ENCODE peak calls at places on chromosomes 11 and 22, in seven cellular contexts. E, C, D, G, O, Z and K are unnamed samples.

GRCh38 chr11:69008774-69009440 is 4.1 kb downstream of the MRGPRF start:
- DNase-seq in E (peak; percentile 46), C (no peak), O (no peak), Z (peak; percentile 91), G (no peak), D (no peak), K (peak; percentile 89)

GRCh38 chr11:41848349-41848748 is 388.9 kb upstream of the LRRC4C start:
- DNase-seq in E (no peak), G (no peak), D (no peak), O (no peak), Z (no peak), C (no peak), K (no peak)

GRCh38 chr11:117870176-117870952 is 6.1 kb downstream of the FXYD6 start:
- DNase-seq in C (peak; percentile 26), O (peak; percentile 62), D (no peak), Z (no peak), G (no peak), E (peak; percentile 28), K (no peak)

GRCh38 chr22:49099496-49100124 is 728.1 kb downstream of the BRD1 start:
- DNase-seq in Z (no peak), D (no peak), E (no peak), G (no peak), C (no peak), O (no peak), K (no peak)

GRCh38 chr11:67504950-67505561 is at the start of gene PITPNM1:
- DNase-seq in C (no peak), D (peak; percentile 49), E (peak; percentile 71), G (peak; percentile 80), O (peak; percentile 33), Z (peak; percentile 71), K (peak; percentile 40)

GRCh38 chr11:128297111-128297651 is 290.2 kb downstream of the ETS1 start:
- DNase-seq in Z (no peak), D (no peak), O (no peak), E (no peak), C (no peak), G (no peak), K (no peak)

GRCh38 chr22:20777420-20778177 is 3.7 kb downstream of the SERPIND1 start:
- DNase-seq in C (no peak), O (no peak), G (no peak), D (no peak), E (peak; percentile 40), Z (peak; percentile 97), K (peak; percentile 67)

GRCh38 chr11:8098879-8099278 is 17.9 kb downstream of the TUB start:
- DNase-seq in D (no peak), G (no peak), E (no peak), Z (no peak), C (no peak), O (no peak), K (no peak)

GRCh38 chr11:72497731-72498130 is 63.4 kb upstream of the CLPB start:
- DNase-seq in C (no peak), E (no peak), G (no peak), O (no peak), D (no peak), Z (no peak), K (no peak)

GRCh38 chr11:114260483-114260882 is 35.7 kb upstream of the NNMT start:
- DNase-seq in Z (no peak), E (no peak), C (no peak), D (no peak), G (no peak), O (no peak), K (no peak)

GRCh38 chr22:16781764-16782329 is 43.4 kb downstream of the XKR3 start:
- DNase-seq in E (no peak), C (no peak), O (no peak), Z (no peak), G (no peak), D (no peak), K (no peak)

GRCh38 chr11:70146895-70147520 is 56.1 kb upstream of the FADD start:
- DNase-seq in C (no peak), O (no peak), E (no peak), Z (no peak), G (no peak), D (no peak), K (no peak)

GRCh38 chr11:75184757-75185156 is 33.9 kb downstream of the SLCO2B1 start:
- DNase-seq in E (no peak), G (no peak), Z (no peak), C (no peak), O (no peak), D (no peak), K (no peak)

GRCh38 chr22:37197451-37198289 is 9.6 kb upstream of the C1QTNF6 start:
- DNase-seq in Z (peak; percentile 84), G (no peak), C (no peak), O (no peak), D (no peak), E (peak; percentile 54), K (peak; percentile 86)

GRCh38 chr11:134288486-134288885 is 12.3 kb downstream of the GLB1L3 start:
- DNase-seq in E (no peak), C (no peak), G (no peak), D (no peak), Z (no peak), O (no peak), K (no peak)

GRCh38 chr11:19660076-19660475 is 52.6 kb upstream of the NAV2 start:
- DNase-seq in D (no peak), C (no peak), Z (peak; percentile 78), O (no peak), E (no peak), G (peak; percentile 53), K (peak; percentile 68)

GRCh38 chr11:14078941-14079522 is 116.5 kb downstream of the SPON1 start:
- DNase-seq in C (no peak), D (no peak), G (no peak), O (no peak), Z (no peak), E (no peak), K (no peak)

GRCh38 chr11:61353109-61354067 is 8.3 kb downstream of the CYB561A3 start:
- DNase-seq in O (no peak), E (no peak), C (no peak), D (no peak), G (no peak), Z (no peak), K (no peak)

GRCh38 chr11:78946945-78947914 is 372.6 kb upstream of the NARS2 start:
- DNase-seq in O (no peak), D (no peak), Z (no peak), G (no peak), E (no peak), C (no peak), K (no peak)

GRCh38 chr11:128420943-128421342 is 166.4 kb downstream of the ETS1 start:
- DNase-seq in O (no peak), G (no peak), Z (no peak), C (no peak), D (no peak), E (no peak), K (no peak)

GRCh38 chr11:26228778-26229177 is 103.2 kb upstream of the ANO3 start:
- DNase-seq in E (no peak), Z (no peak), O (no peak), G (no peak), D (no peak), C (no peak), K (peak; percentile 15)

GRCh38 chr11:72040497-72041363 is 39.6 kb downstream of the NUMA1 start:
- DNase-seq in G (peak; percentile 55), C (peak; percentile 89), D (peak; percentile 77), E (peak; percentile 96), Z (peak; percentile 83), O (peak; percentile 95), K (peak; percentile 82)

GRCh38 chr11:35688023-35688422 is 25.4 kb downstream of the TRIM44 start:
- DNase-seq in G (no peak), E (no peak), D (no peak), Z (no peak), C (no peak), O (no peak), K (no peak)

GRCh38 chr11:69870772-69871171 is 51.6 kb upstream of the FGF3 start:
- DNase-seq in C (no peak), E (no peak), D (no peak), O (no peak), Z (no peak), G (no peak), K (no peak)

GRCh38 chr11:14611939-14612338 is 31.7 kb upstream of the PDE3B start:
- DNase-seq in Z (no peak), D (no peak), O (no peak), E (no peak), G (no peak), C (no peak), K (no peak)

GRCh38 chr11:78313898-78314297 is 103.7 kb downstream of the GAB2 start:
- DNase-seq in D (no peak), E (no peak), G (no peak), O (no peak), Z (peak; percentile 9), C (no peak), K (no peak)

GRCh38 chr11:224424-224823 is 11.7 kb downstream of the SIRT3 start:
- DNase-seq in C (no peak), O (no peak), G (no peak), D (no peak), Z (no peak), E (no peak), K (no peak)

GRCh38 chr11:129992161-129992944 is 10.3 kb downstream of the PRDM10 start:
- DNase-seq in E (peak; percentile 84), G (no peak), O (no peak), C (no peak), D (peak; percentile 29), Z (peak; percentile 44), K (peak; percentile 35)

GRCh38 chr11:3939211-3939610 is 83.7 kb downstream of the STIM1 start:
- DNase-seq in G (no peak), D (no peak), C (no peak), O (no peak), Z (no peak), E (no peak), K (peak; percentile 58)

GRCh38 chr11:112318193-112318592 is 57.5 kb upstream of the PLET1 start:
- DNase-seq in G (no peak), Z (peak; percentile 34), O (no peak), C (no peak), E (no peak), D (no peak), K (peak; percentile 90)

GRCh38 chr11:78564889-78565467 is 9.7 kb downstream of the NARS2 start:
- DNase-seq in C (no peak), Z (no peak), D (no peak), E (no peak), G (no peak), O (no peak), K (no peak)

GRCh38 chr11:12434255-12434654 is 56.9 kb downstream of the PARVA start:
- DNase-seq in G (no peak), E (peak; percentile 26), D (no peak), O (no peak), C (no peak), Z (no peak), K (no peak)